ENCODE peak calls at places on chromosomes 5 and 9, in six cellular contexts. One of them, this sample, is unnamed.

GRCh38 chr5:14081791-14082190 is 61.4 kb upstream of the TRIO start:
- DNase-seq in AG04450: no peak
- DNase-seq in choroid plexus epithelial cell: no peak
- DNase-seq in PC-3: peak; percentile 45
- DNase-seq in NCI-H345: no peak
- DNase-seq in transverse colon: no peak
- DNase-seq in this sample: no peak

GRCh38 chr9:89563511-89564256 is 41.1 kb upstream of the GADD45G start:
- DNase-seq in NCI-H345: no peak
- DNase-seq in choroid plexus epithelial cell: no peak
- DNase-seq in transverse colon: no peak
- DNase-seq in AG04450: no peak
- DNase-seq in PC-3: no peak
- DNase-seq in this sample: no peak

GRCh38 chr5:146409081-146409671 is 38.0 kb upstream of the TCERG1 start:
- DNase-seq in PC-3: peak; percentile 43
- DNase-seq in AG04450: no peak
- DNase-seq in choroid plexus epithelial cell: peak; percentile 58
- DNase-seq in transverse colon: no peak
- DNase-seq in NCI-H345: no peak
- DNase-seq in this sample: peak; percentile 60

GRCh38 chr5:52859619-52860018 is 71.9 kb downstream of the ITGA1 start:
- DNase-seq in AG04450: no peak
- DNase-seq in NCI-H345: no peak
- DNase-seq in PC-3: peak; percentile 5
- DNase-seq in choroid plexus epithelial cell: peak; percentile 86
- DNase-seq in transverse colon: no peak
- DNase-seq in this sample: peak; percentile 91

GRCh38 chr9:134323741-134324358 is 2.4 kb upstream of the RXRA start:
- DNase-seq in transverse colon: peak; percentile 83
- DNase-seq in AG04450: no peak
- DNase-seq in NCI-H345: no peak
- DNase-seq in PC-3: no peak
- DNase-seq in choroid plexus epithelial cell: peak; percentile 16
- DNase-seq in this sample: no peak

GRCh38 chr5:150789943-150790611 is 11.5 kb downstream of the SMIM3 start:
- DNase-seq in choroid plexus epithelial cell: peak; percentile 99
- DNase-seq in AG04450: peak; percentile 95
- DNase-seq in NCI-H345: no peak
- DNase-seq in PC-3: peak; percentile 90
- DNase-seq in transverse colon: peak; percentile 31
- DNase-seq in this sample: peak; percentile 100

GRCh38 chr5:14915291-14915976 is 43.9 kb upstream of the ANKH start:
- DNase-seq in transverse colon: no peak
- DNase-seq in choroid plexus epithelial cell: peak; percentile 73
- DNase-seq in NCI-H345: no peak
- DNase-seq in AG04450: no peak
- DNase-seq in PC-3: no peak
- DNase-seq in this sample: peak; percentile 75

GRCh38 chr5:132437604-132438275 is 52.8 kb downstream of the IRF1 start:
- DNase-seq in transverse colon: peak; percentile 84
- DNase-seq in choroid plexus epithelial cell: peak; percentile 96
- DNase-seq in PC-3: no peak
- DNase-seq in AG04450: peak; percentile 89
- DNase-seq in NCI-H345: no peak
- DNase-seq in this sample: peak; percentile 98

GRCh38 chr5:36719266-36719665 is 112.9 kb downstream of the SLC1A3 start:
- DNase-seq in transverse colon: no peak
- DNase-seq in AG04450: no peak
- DNase-seq in PC-3: no peak
- DNase-seq in NCI-H345: no peak
- DNase-seq in choroid plexus epithelial cell: no peak
- DNase-seq in this sample: no peak

GRCh38 chr5:60649288-60649917 is 50.6 kb downstream of the DEPDC1B start:
- DNase-seq in NCI-H345: no peak
- DNase-seq in PC-3: peak; percentile 73
- DNase-seq in choroid plexus epithelial cell: peak; percentile 77
- DNase-seq in AG04450: peak; percentile 11
- DNase-seq in transverse colon: no peak
- DNase-seq in this sample: peak; percentile 58

GRCh38 chr9:126295082-126295477 is 31.5 kb upstream of the MVB12B start:
- DNase-seq in choroid plexus epithelial cell: no peak
- DNase-seq in transverse colon: no peak
- DNase-seq in NCI-H345: no peak
- DNase-seq in AG04450: no peak
- DNase-seq in PC-3: no peak
- DNase-seq in this sample: no peak

GRCh38 chr5:75620184-75620959 is 9.1 kb downstream of the ANKDD1B start:
- DNase-seq in PC-3: peak; percentile 19
- DNase-seq in AG04450: no peak
- DNase-seq in NCI-H345: no peak
- DNase-seq in choroid plexus epithelial cell: no peak
- DNase-seq in transverse colon: no peak
- DNase-seq in this sample: no peak

GRCh38 chr5:20572560-20572959 is 584.6 kb upstream of the CDH18 start:
- DNase-seq in choroid plexus epithelial cell: peak; percentile 88
- DNase-seq in NCI-H345: no peak
- DNase-seq in transverse colon: no peak
- DNase-seq in PC-3: peak; percentile 93
- DNase-seq in AG04450: no peak
- DNase-seq in this sample: peak; percentile 92

GRCh38 chr5:140349244-140349643 is 2.8 kb upstream of the HBEGF start:
- DNase-seq in PC-3: peak; percentile 76
- DNase-seq in transverse colon: peak; percentile 74
- DNase-seq in NCI-H345: no peak
- DNase-seq in choroid plexus epithelial cell: no peak
- DNase-seq in AG04450: no peak
- DNase-seq in this sample: peak; percentile 28

GRCh38 chr9:14433841-14434511 is 120.0 kb upstream of the NFIB start:
- DNase-seq in NCI-H345: peak; percentile 22
- DNase-seq in transverse colon: no peak
- DNase-seq in AG04450: peak; percentile 23
- DNase-seq in PC-3: peak; percentile 68
- DNase-seq in choroid plexus epithelial cell: peak; percentile 86
- DNase-seq in this sample: peak; percentile 66

GRCh38 chr9:124003636-124004349 is 7.8 kb upstream of the LHX2 start:
- DNase-seq in PC-3: no peak
- DNase-seq in choroid plexus epithelial cell: no peak
- DNase-seq in NCI-H345: no peak
- DNase-seq in transverse colon: no peak
- DNase-seq in AG04450: no peak
- DNase-seq in this sample: no peak

GRCh38 chr9:71765693-71766092 is 2.6 kb downstream of the CEMIP2 start:
- DNase-seq in AG04450: no peak
- DNase-seq in NCI-H345: peak; percentile 13
- DNase-seq in transverse colon: no peak
- DNase-seq in choroid plexus epithelial cell: peak; percentile 53
- DNase-seq in PC-3: peak; percentile 62
- DNase-seq in this sample: peak; percentile 76

This sample was measured in iris pigment epithelial cell.